ENCODE peak calls at places on chromosomes 12 and 14, in five cellular contexts. One of them, this sample, is unnamed.

GRCh38 chr14:64704743-64705405 is 650 bp downstream of the PLEKHG3 start:
- DNase-seq in RWPE1: no peak
- DNase-seq in kidney: peak
- DNase-seq in kidney epithelial cell: no peak
- DNase-seq in astrocyte: no peak
- DNase-seq in this sample: peak

GRCh38 chr14:105050551-105050897 is 14.7 kb downstream of the GPR132 start:
- DNase-seq in RWPE1: peak
- DNase-seq in kidney: peak
- DNase-seq in kidney epithelial cell: no peak
- DNase-seq in astrocyte: no peak
- DNase-seq in this sample: no peak

GRCh38 chr12:6570264-6570887 is 2.3 kb upstream of the NOP2 start:
- DNase-seq in RWPE1: peak
- DNase-seq in kidney: no peak
- DNase-seq in kidney epithelial cell: no peak
- DNase-seq in astrocyte: no peak
- DNase-seq in this sample: peak

GRCh38 chr12:113424915-113425823 is 3.0 kb downstream of the SDSL start:
- DNase-seq in RWPE1: peak
- DNase-seq in kidney: no peak
- DNase-seq in kidney epithelial cell: no peak
- DNase-seq in astrocyte: no peak
- DNase-seq in this sample: peak

GRCh38 chr12:6735448-6736191 is 11.8 kb downstream of the COPS7A start:
- DNase-seq in RWPE1: peak
- DNase-seq in kidney: peak
- DNase-seq in kidney epithelial cell: no peak
- DNase-seq in astrocyte: peak
- DNase-seq in this sample: peak

GRCh38 chr12:4250691-4251090 is 22.9 kb upstream of the CCND2 start:
- DNase-seq in RWPE1: no peak
- DNase-seq in kidney: no peak
- DNase-seq in kidney epithelial cell: no peak
- DNase-seq in astrocyte: no peak
- DNase-seq in this sample: no peak

GRCh38 chr12:61504396-61505115 is 755.6 kb upstream of the USP15 start:
- DNase-seq in RWPE1: no peak
- DNase-seq in kidney: no peak
- DNase-seq in kidney epithelial cell: no peak
- DNase-seq in astrocyte: no peak
- DNase-seq in this sample: no peak

GRCh38 chr12:93139028-93139665 is 210.1 kb upstream of the EEA1 start:
- DNase-seq in RWPE1: no peak
- DNase-seq in kidney: no peak
- DNase-seq in kidney epithelial cell: peak
- DNase-seq in astrocyte: no peak
- DNase-seq in this sample: no peak

GRCh38 chr14:103126873-103127304 is 3.6 kb downstream of the TNFAIP2 start:
- DNase-seq in RWPE1: peak
- DNase-seq in kidney: peak
- DNase-seq in kidney epithelial cell: no peak
- DNase-seq in astrocyte: no peak
- DNase-seq in this sample: peak

GRCh38 chr12:10722502-10722904 is 620 bp downstream of the YBX3 start:
- DNase-seq in RWPE1: peak
- DNase-seq in kidney: peak
- DNase-seq in kidney epithelial cell: no peak
- DNase-seq in astrocyte: peak
- DNase-seq in this sample: peak

GRCh38 chr14:105925615-105926414 is 399.4 kb downstream of the TMEM121 start:
- DNase-seq in RWPE1: no peak
- DNase-seq in kidney: peak
- DNase-seq in kidney epithelial cell: no peak
- DNase-seq in astrocyte: no peak
- DNase-seq in this sample: no peak

GRCh38 chr12:4908694-4909396 is 860 bp upstream of the KCNA1 start:
- DNase-seq in RWPE1: no peak
- DNase-seq in kidney: peak
- DNase-seq in kidney epithelial cell: no peak
- DNase-seq in astrocyte: peak
- DNase-seq in this sample: peak

GRCh38 chr14:96584199-96584906 is 82.2 kb downstream of the PAPOLA start:
- DNase-seq in RWPE1: peak
- DNase-seq in kidney: no peak
- DNase-seq in kidney epithelial cell: no peak
- DNase-seq in astrocyte: no peak
- DNase-seq in this sample: peak

GRCh38 chr12:138898-139534 is 72.4 kb downstream of the IQSEC3 start:
- DNase-seq in RWPE1: no peak
- DNase-seq in kidney: no peak
- DNase-seq in kidney epithelial cell: no peak
- DNase-seq in astrocyte: peak
- DNase-seq in this sample: no peak

GRCh38 chr14:71060795-71061455 is 153.7 kb downstream of the PCNX1 start:
- DNase-seq in RWPE1: no peak
- DNase-seq in kidney: no peak
- DNase-seq in kidney epithelial cell: no peak
- DNase-seq in astrocyte: peak
- DNase-seq in this sample: no peak

GRCh38 chr12:128983371-128983770 is 130.1 kb downstream of the GLT1D1 start:
- DNase-seq in RWPE1: no peak
- DNase-seq in kidney: no peak
- DNase-seq in kidney epithelial cell: no peak
- DNase-seq in astrocyte: no peak
- DNase-seq in this sample: no peak

GRCh38 chr12:21828111-21828775 is 53.7 kb upstream of the KCNJ8 start:
- DNase-seq in RWPE1: no peak
- DNase-seq in kidney: no peak
- DNase-seq in kidney epithelial cell: no peak
- DNase-seq in astrocyte: no peak
- DNase-seq in this sample: no peak

GRCh38 chr14:57008534-57008933 is 198.3 kb upstream of the OTX2 start:
- DNase-seq in RWPE1: no peak
- DNase-seq in kidney: no peak
- DNase-seq in kidney epithelial cell: no peak
- DNase-seq in astrocyte: no peak
- DNase-seq in this sample: no peak

GRCh38 chr12:57215668-57216013 is 953 bp upstream of the NXPH4 start:
- DNase-seq in RWPE1: no peak
- DNase-seq in kidney: no peak
- DNase-seq in kidney epithelial cell: no peak
- DNase-seq in astrocyte: no peak
- DNase-seq in this sample: no peak

GRCh38 chr14:28751467-28752058 is 15.0 kb upstream of the FOXG1 start:
- DNase-seq in RWPE1: peak
- DNase-seq in kidney: no peak
- DNase-seq in kidney epithelial cell: no peak
- DNase-seq in astrocyte: peak
- DNase-seq in this sample: peak

GRCh38 chr12:31591308-31591901 is 469 bp upstream of the DENND5B start:
- DNase-seq in RWPE1: peak
- DNase-seq in kidney: peak
- DNase-seq in kidney epithelial cell: no peak
- DNase-seq in astrocyte: no peak
- DNase-seq in this sample: peak

GRCh38 chr12:46300906-46301305 is 32.1 kb upstream of the SLC38A1 start:
- DNase-seq in RWPE1: no peak
- DNase-seq in kidney: no peak
- DNase-seq in kidney epithelial cell: no peak
- DNase-seq in astrocyte: no peak
- DNase-seq in this sample: no peak

GRCh38 chr14:62592877-62593276 is 452.4 kb downstream of the KCNH5 start:
- DNase-seq in RWPE1: peak
- DNase-seq in kidney: no peak
- DNase-seq in kidney epithelial cell: no peak
- DNase-seq in astrocyte: peak
- DNase-seq in this sample: no peak

GRCh38 chr12:91772411-91772810 is 373.2 kb downstream of the BTG1 start:
- DNase-seq in RWPE1: no peak
- DNase-seq in kidney: no peak
- DNase-seq in kidney epithelial cell: no peak
- DNase-seq in astrocyte: peak
- DNase-seq in this sample: no peak

GRCh38 chr12:63103489-63104131 is 47.4 kb downstream of the AVPR1A start:
- DNase-seq in RWPE1: peak
- DNase-seq in kidney: no peak
- DNase-seq in kidney epithelial cell: no peak
- DNase-seq in astrocyte: no peak
- DNase-seq in this sample: no peak

GRCh38 chr12:131395971-131396573 is 314.8 kb upstream of the SFSWAP start:
- DNase-seq in RWPE1: no peak
- DNase-seq in kidney: no peak
- DNase-seq in kidney epithelial cell: no peak
- DNase-seq in astrocyte: no peak
- DNase-seq in this sample: no peak
- TF ChIP-seq CTCF in RWPE1: no peak
- TF ChIP-seq CTCF in kidney: no peak
- TF ChIP-seq CTCF in kidney epithelial cell: no peak
- TF ChIP-seq CTCF in astrocyte: no peak
- TF ChIP-seq CTCF in this sample: no peak

DNA sequence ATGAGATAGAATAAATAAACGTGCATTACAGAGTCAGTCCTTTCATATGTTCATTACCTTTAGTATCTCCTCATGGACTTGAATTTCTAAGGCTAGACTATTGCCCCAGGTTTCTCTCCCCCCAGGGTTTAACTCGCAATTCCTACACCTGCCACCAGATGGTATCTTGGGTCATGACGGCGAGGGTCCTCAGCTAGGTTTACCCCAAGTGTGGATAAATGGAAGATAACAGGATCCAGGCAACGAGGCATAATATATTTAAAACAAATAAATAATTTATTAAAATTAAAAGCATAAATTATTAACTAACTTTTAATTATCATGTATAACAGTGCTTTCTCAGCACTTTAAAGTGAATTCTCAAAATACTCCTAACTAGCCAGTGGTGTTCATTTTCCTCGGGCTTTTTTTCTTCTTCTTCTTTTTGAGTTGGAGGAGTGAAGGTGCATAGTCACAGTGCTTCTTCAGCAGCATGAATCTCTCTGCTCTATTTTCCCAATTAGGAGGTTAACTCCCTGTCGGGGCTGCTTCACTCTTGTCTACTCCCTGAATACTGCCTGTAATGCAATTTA is 243.5 kb upstream of the CAND1 start:
- DNase-seq in RWPE1: peak
- DNase-seq in kidney: no peak
- DNase-seq in kidney epithelial cell: no peak
- DNase-seq in astrocyte: no peak
- DNase-seq in this sample: peak
- TF ChIP-seq CTCF in RWPE1: peak
- TF ChIP-seq CTCF in kidney: peak
- TF ChIP-seq CTCF in kidney epithelial cell: peak
- TF ChIP-seq CTCF in astrocyte: peak
- TF ChIP-seq CTCF in this sample: peak

GRCh38 chr14:74945852-74946658 is 9.3 kb downstream of the PGF start:
- DNase-seq in RWPE1: peak
- DNase-seq in kidney: no peak
- DNase-seq in kidney epithelial cell: no peak
- DNase-seq in astrocyte: peak
- DNase-seq in this sample: peak

GRCh38 chr14:74948228-74949175 is 6.9 kb downstream of the PGF start:
- DNase-seq in RWPE1: no peak
- DNase-seq in kidney: no peak
- DNase-seq in kidney epithelial cell: no peak
- DNase-seq in astrocyte: no peak
- DNase-seq in this sample: no peak

GRCh38 chr14:74947353-74948227 is 7.8 kb downstream of the PGF start:
- DNase-seq in RWPE1: no peak
- DNase-seq in kidney: no peak
- DNase-seq in kidney epithelial cell: no peak
- DNase-seq in astrocyte: no peak
- DNase-seq in this sample: no peak

GRCh38 chr14:74945261-74945851 is 10.0 kb downstream of the PGF start:
- DNase-seq in RWPE1: no peak
- DNase-seq in kidney: no peak
- DNase-seq in kidney epithelial cell: no peak
- DNase-seq in astrocyte: no peak
- DNase-seq in this sample: peak

GRCh38 chr14:74946659-74947281 is 8.6 kb downstream of the PGF start:
- DNase-seq in RWPE1: no peak
- DNase-seq in kidney: no peak
- DNase-seq in kidney epithelial cell: no peak
- DNase-seq in astrocyte: no peak
- DNase-seq in this sample: no peak
- TF ChIP-seq CTCF in RWPE1: peak
- TF ChIP-seq CTCF in kidney: no peak
- TF ChIP-seq CTCF in kidney epithelial cell: no peak
- TF ChIP-seq CTCF in astrocyte: no peak
- TF ChIP-seq CTCF in this sample: peak

DNA sequence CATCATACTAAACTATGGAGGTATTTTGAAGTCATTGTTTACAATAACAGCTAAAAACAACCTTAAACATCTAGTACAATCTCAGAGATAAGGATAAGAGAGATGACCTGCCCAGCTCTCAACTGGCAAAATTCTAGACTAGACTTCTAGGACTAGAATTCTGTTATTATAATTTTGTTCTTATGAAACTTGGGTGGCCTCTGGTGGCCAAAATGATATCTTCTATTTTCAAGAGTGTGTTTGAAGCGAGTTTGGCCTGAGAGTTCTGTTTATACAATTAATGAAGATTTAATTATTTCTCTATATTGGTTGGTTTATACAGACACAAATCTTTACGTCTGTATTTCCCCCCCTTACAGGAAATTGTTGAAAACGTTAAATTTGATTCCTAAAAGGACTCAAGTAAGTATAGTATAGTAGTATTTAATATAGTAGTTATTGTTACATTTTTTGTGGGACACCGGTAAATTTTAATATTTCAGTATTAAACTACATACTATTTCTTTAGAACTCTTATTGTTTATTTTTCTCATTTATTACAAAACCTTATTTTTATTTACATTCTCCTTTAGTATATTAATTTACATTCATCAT is 6.4 kb downstream of the PPHLN1 start:
- DNase-seq in RWPE1: peak
- DNase-seq in kidney: no peak
- DNase-seq in kidney epithelial cell: no peak
- DNase-seq in astrocyte: peak
- DNase-seq in this sample: no peak
- TF ChIP-seq CTCF in RWPE1: peak
- TF ChIP-seq CTCF in kidney: peak
- TF ChIP-seq CTCF in kidney epithelial cell: peak
- TF ChIP-seq CTCF in astrocyte: peak
- TF ChIP-seq CTCF in this sample: peak

GRCh38 chr14:100885196-100886030 is 18.1 kb downstream of the RTL1 start:
- DNase-seq in RWPE1: no peak
- DNase-seq in kidney: no peak
- DNase-seq in kidney epithelial cell: no peak
- DNase-seq in astrocyte: no peak
- DNase-seq in this sample: no peak
- TF ChIP-seq CTCF in RWPE1: no peak
- TF ChIP-seq CTCF in kidney: no peak
- TF ChIP-seq CTCF in kidney epithelial cell: no peak
- TF ChIP-seq CTCF in astrocyte: no peak
- TF ChIP-seq CTCF in this sample: no peak

DNA sequence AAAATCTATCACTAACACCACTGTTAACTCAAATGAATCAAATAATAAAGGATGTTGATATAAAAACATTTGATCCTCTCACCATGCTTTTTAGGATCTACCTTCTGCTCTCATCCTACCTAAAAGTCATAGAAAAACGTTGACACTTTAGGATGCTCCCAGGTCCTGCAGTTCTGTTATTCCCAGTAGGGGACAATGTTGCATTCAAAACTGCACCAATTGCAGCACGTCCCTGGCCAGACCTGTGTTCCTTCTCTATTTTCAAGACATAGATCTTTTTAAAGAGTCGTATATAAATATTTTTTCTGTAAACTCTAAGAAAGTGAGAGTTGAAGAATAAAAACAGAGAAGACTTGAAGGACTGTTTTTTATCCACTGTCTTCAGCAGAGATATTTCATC is 8.8 kb downstream of the AICDA start:
- DNase-seq in RWPE1: no peak
- DNase-seq in kidney: no peak
- DNase-seq in kidney epithelial cell: no peak
- DNase-seq in astrocyte: no peak
- DNase-seq in this sample: no peak
- TF ChIP-seq CTCF in RWPE1: no peak
- TF ChIP-seq CTCF in kidney: no peak
- TF ChIP-seq CTCF in kidney epithelial cell: peak
- TF ChIP-seq CTCF in astrocyte: peak
- TF ChIP-seq CTCF in this sample: peak